ENCODE peak calls at places on chromosomes 11 and 22, in six cellular contexts. O, S, I, E, C and K are unnamed samples.

GRCh38 chr11:57779275-57779674 is 17.7 kb downstream of the CTNND1 start:
- DNase-seq in O (peak), S (peak), I (no peak), E (no peak), C (no peak), K (peak)

GRCh38 chr22:46149998-46150549 is at the start of gene PPARA:
- DNase-seq in O (peak), S (peak), I (peak), E (no peak), C (peak), K (peak)

GRCh38 chr11:12693075-12693473 is 18.9 kb downstream of the TEAD1 start:
- DNase-seq in O (peak), S (no peak), I (no peak), E (no peak), C (no peak), K (no peak)

GRCh38 chr22:31917227-31917921 is 27.0 kb upstream of the YWHAH start:
- DNase-seq in O (no peak), S (no peak), I (peak), E (peak), C (no peak), K (no peak)

GRCh38 chr11:110053848-110054414 is 39.3 kb upstream of the ZC3H12C start:
- DNase-seq in O (no peak), S (no peak), I (no peak), E (no peak), C (no peak), K (no peak)

GRCh38 chr11:92978226-92979111 is 9.0 kb downstream of the MTNR1B start:
- DNase-seq in O (no peak), S (no peak), I (no peak), E (no peak), C (peak), K (no peak)

GRCh38 chr11:10351768-10352641 is 47.1 kb downstream of the ADM start:
- DNase-seq in O (peak), S (peak), I (no peak), E (no peak), C (no peak), K (peak)

GRCh38 chr11:117664897-117665296 is 132.1 kb downstream of the DSCAML1 start:
- DNase-seq in O (no peak), S (no peak), I (no peak), E (no peak), C (no peak), K (no peak)

GRCh38 chr11:113141010-113141409 is 173.4 kb upstream of the TTC12 start:
- DNase-seq in O (no peak), S (no peak), I (no peak), E (no peak), C (no peak), K (no peak)

GRCh38 chr11:117459979-117460300 is 132.3 kb downstream of the CEP164 start:
- DNase-seq in O (no peak), S (no peak), I (peak), E (no peak), C (no peak), K (no peak)

GRCh38 chr22:43845981-43846380 is 16.3 kb downstream of the SULT4A1 start:
- DNase-seq in O (no peak), S (no peak), I (no peak), E (no peak), C (no peak), K (no peak)

GRCh38 chr22:44761025-44761424 is 8.7 kb downstream of the ARHGAP8 start:
- DNase-seq in O (no peak), S (no peak), I (no peak), E (no peak), C (no peak), K (no peak)

GRCh38 chr11:108788565-108789199 is 123.8 kb downstream of the DDX10 start:
- DNase-seq in O (peak), S (peak), I (peak), E (no peak), C (no peak), K (peak)

GRCh38 chr22:33757041-33757440 is 163.2 kb downstream of the LARGE1 start:
- DNase-seq in O (no peak), S (no peak), I (no peak), E (no peak), C (no peak), K (no peak)

GRCh38 chr22:29331213-29331612 is 15.7 kb upstream of the RASL10A start:
- DNase-seq in O (no peak), S (no peak), I (no peak), E (no peak), C (no peak), K (no peak)

GRCh38 chr22:29334696-29335344 is 19.3 kb upstream of the RASL10A start:
- DNase-seq in O (peak), S (peak), I (no peak), E (no peak), C (no peak), K (no peak)

GRCh38 chr11:78535920-78536319 is 38.7 kb downstream of the NARS2 start:
- DNase-seq in O (no peak), S (no peak), I (no peak), E (no peak), C (no peak), K (peak)

GRCh38 chr11:1304376-1304775 is 5.1 kb downstream of the TOLLIP start:
- DNase-seq in O (peak), S (peak), I (no peak), E (no peak), C (no peak), K (peak)

GRCh38 chr11:62004473-62004872 is 37.0 kb upstream of the FTH1 start:
- DNase-seq in O (no peak), S (no peak), I (peak), E (peak), C (no peak), K (peak)

GRCh38 chr11:12287374-12288211 is 89.8 kb upstream of the PARVA start:
- DNase-seq in O (peak), S (peak), I (peak), E (no peak), C (peak), K (peak)

GRCh38 chr11:111039982-111040381 is 205.5 kb upstream of the POU2AF2 start:
- DNase-seq in O (no peak), S (no peak), I (peak), E (no peak), C (no peak), K (no peak)

GRCh38 chr22:43988116-43988817 is 33.0 kb downstream of the SAMM50 start:
- DNase-seq in O (no peak), S (no peak), I (no peak), E (no peak), C (no peak), K (no peak)

GRCh38 chr22:36360011-36360410 is 27.8 kb downstream of the MYH9 start:
- DNase-seq in O (no peak), S (no peak), I (no peak), E (no peak), C (no peak), K (no peak)

GRCh38 chr11:86951706-86952105 is 3.5 kb downstream of the FZD4 start:
- DNase-seq in O (no peak), S (no peak), I (no peak), E (no peak), C (no peak), K (peak)
- H3K4me3 ChIP-seq in O (no peak), S (no peak), I (no peak), E (no peak), C (no peak), K (peak)

GRCh38 chr11:119666061-119666460 is 62.9 kb downstream of the NECTIN1 start:
- DNase-seq in O (no peak), S (no peak), I (no peak), E (no peak), C (no peak), K (no peak)
- TF ChIP-seq MYC in O (no peak), S (no peak), I (no peak), E (no peak), C (no peak), K (no peak)

GRCh38 chr22:17268501-17269223 is 49.4 kb upstream of the ADA2 start:
- DNase-seq in O (no peak), S (no peak), I (no peak), E (no peak), C (peak), K (no peak)
- TF ChIP-seq CTCF in O (no peak), S (no peak), I (peak), E (peak), C (peak), K (no peak)

GRCh38 chr11:96309001-96309642 is 33.9 kb downstream of the MAML2 start:
- DNase-seq in O (no peak), S (no peak), I (no peak), E (no peak), C (no peak), K (peak)
- H3K4me3 ChIP-seq in O (no peak), S (no peak), I (no peak), E (no peak), C (no peak), K (no peak)

DNA sequence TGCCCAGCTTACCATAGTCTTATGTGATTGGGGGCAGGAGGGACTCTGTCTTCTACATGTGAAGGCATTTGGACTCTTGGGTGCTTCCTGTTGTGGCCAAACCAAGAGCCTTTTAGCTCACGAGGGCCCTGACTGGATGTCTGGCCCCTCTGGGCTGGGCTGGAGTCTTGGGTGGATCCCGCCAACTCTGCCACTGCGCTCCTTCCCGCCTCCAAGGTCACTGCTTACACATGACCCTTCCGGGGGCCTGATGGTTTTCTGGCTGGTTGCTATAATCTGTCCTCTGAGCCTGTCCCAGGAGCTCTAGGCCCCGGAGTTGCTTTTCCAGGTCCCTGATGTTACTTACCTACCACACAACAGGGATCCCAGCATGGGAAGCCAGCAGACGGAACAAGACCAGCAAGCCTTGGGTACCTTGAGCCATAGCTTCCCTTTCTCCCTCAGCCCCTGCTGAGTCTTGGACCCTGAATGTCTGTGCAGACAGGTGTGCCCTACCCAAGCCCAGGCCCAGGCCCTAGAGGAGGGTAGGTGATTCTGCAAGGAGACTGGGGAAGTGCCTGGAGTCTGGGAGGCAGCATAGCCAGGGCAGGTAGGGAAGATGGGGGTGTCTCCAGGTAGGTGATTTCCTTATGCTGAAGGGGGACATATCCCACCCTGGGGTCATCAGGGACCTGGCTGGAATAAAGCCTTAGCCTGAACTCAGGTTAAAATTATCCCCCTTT is 100.3 kb downstream of the TSPAN18 start:
- DNase-seq in O (no peak), S (no peak), I (no peak), E (no peak), C (no peak), K (no peak)
- TF ChIP-seq MYC in O (no peak), S (no peak), I (no peak), E (no peak), C (no peak), K (no peak)

GRCh38 chr11:101083334-101083733 is 46.3 kb downstream of the PGR start:
- DNase-seq in O (no peak), S (no peak), I (no peak), E (no peak), C (no peak), K (no peak)
- TF ChIP-seq CTCF in O (no peak), S (no peak), I (no peak), E (peak), C (no peak), K (no peak)